ENCODE peak calls at places on chromosome 12, in nine cellular contexts. T is left kidney; A is iPS DF 6.9; D is iPS-NIHi11; O is AG10803; B is lower lobe of right lung; Z is stimulated activated CD8-positive, alpha-beta memory T cell treated with anti-CD3 and anti-CD28 coated beads, Interleukin-2, amount 100 ng/mL, for 48 hours; J is amniotic stem cell; G is amygdala. I is an unnamed sample.

GRCh38 chr12:54472494-54473262 is 724 bp downstream of the GTSF1 start:
- DNase-seq in T (no peak), A (no peak), D (no peak), O (no peak), B (no peak), Z (no peak), J (no peak), G (no peak), I (no peak)

GRCh38 chr12:51082561-51083139 is 746 bp downstream of the CSRNP2 start:
- DNase-seq in T (peak), A (peak), D (peak), O (peak), B (no peak), Z (no peak), J (peak), G (peak), I (no peak)

GRCh38 chr12:46373303-46374182 is 970 bp upstream of the SLC38A2 start:
- DNase-seq in T (peak), A (no peak), D (peak), O (no peak), B (peak), Z (no peak), J (peak), G (no peak), I (no peak)

GRCh38 chr12:22321620-22322019 is 12.9 kb downstream of the ST8SIA1 start:
- DNase-seq in T (no peak), A (no peak), D (no peak), O (peak), B (peak), Z (no peak), J (no peak), G (no peak), I (no peak)

GRCh38 chr12:68264175-68264863 is 10.9 kb upstream of the IL22 start:
- DNase-seq in T (no peak), A (no peak), D (no peak), O (no peak), B (no peak), Z (no peak), J (no peak), G (no peak), I (no peak)

GRCh38 chr12:88922816-88923215 is 342.5 kb upstream of the KITLG start:
- DNase-seq in T (no peak), A (no peak), D (no peak), O (peak), B (no peak), Z (no peak), J (no peak), G (no peak), I (no peak)

GRCh38 chr12:43329381-43329780 is 222.6 kb downstream of the ADAMTS20 start:
- DNase-seq in T (no peak), A (no peak), D (no peak), O (peak), B (no peak), Z (no peak), J (no peak), G (no peak), I (no peak)

GRCh38 chr12:132847363-132848356 is 19.0 kb upstream of the GOLGA3 start:
- DNase-seq in T (no peak), A (peak), D (peak), O (no peak), B (no peak), Z (no peak), J (no peak), G (no peak), I (no peak)

GRCh38 chr12:53325539-53326061 is 4.2 kb upstream of the AAAS start:
- DNase-seq in T (peak), A (no peak), D (peak), O (no peak), B (peak), Z (peak), J (no peak), G (peak), I (no peak)